ENCODE peak calls at places on chromosomes 7 and 10, in seven cellular contexts. One of them, this sample, is unnamed.

GRCh38 chr7:151137076-151137611 is 30.4 kb downstream of the GBX1 start:
- DNase-seq in mesenteric fat pad: peak
- DNase-seq in foreskin fibroblast: no peak
- DNase-seq in CD4-positive, alpha-beta T cell: no peak
- DNase-seq in stimulated activated CD4-positive, alpha-beta T cell treated with anti-CD3 and anti-CD28 coated beads, TNF-alpha, amount 100 ng/mL, for 4 hours: no peak
- DNase-seq in cardiac septum: peak
- DNase-seq in mesenchymal stem cell: no peak
- DNase-seq in this sample: no peak

GRCh38 chr10:5599613-5600520 is 66.5 kb downstream of the ASB13 start:
- DNase-seq in mesenteric fat pad: no peak
- DNase-seq in foreskin fibroblast: no peak
- DNase-seq in CD4-positive, alpha-beta T cell: no peak
- DNase-seq in stimulated activated CD4-positive, alpha-beta T cell treated with anti-CD3 and anti-CD28 coated beads, TNF-alpha, amount 100 ng/mL, for 4 hours: no peak
- DNase-seq in cardiac septum: no peak
- DNase-seq in mesenchymal stem cell: no peak
- DNase-seq in this sample: no peak

GRCh38 chr10:117684673-117685211 is 142.2 kb downstream of the EMX2 start:
- DNase-seq in mesenteric fat pad: peak
- DNase-seq in foreskin fibroblast: no peak
- DNase-seq in CD4-positive, alpha-beta T cell: no peak
- DNase-seq in stimulated activated CD4-positive, alpha-beta T cell treated with anti-CD3 and anti-CD28 coated beads, TNF-alpha, amount 100 ng/mL, for 4 hours: no peak
- DNase-seq in cardiac septum: peak
- DNase-seq in mesenchymal stem cell: no peak
- DNase-seq in this sample: peak

GRCh38 chr10:3783313-3783689 is 1.7 kb downstream of the KLF6 start:
- DNase-seq in mesenteric fat pad: no peak
- DNase-seq in foreskin fibroblast: peak
- DNase-seq in CD4-positive, alpha-beta T cell: peak
- DNase-seq in stimulated activated CD4-positive, alpha-beta T cell treated with anti-CD3 and anti-CD28 coated beads, TNF-alpha, amount 100 ng/mL, for 4 hours: peak
- DNase-seq in cardiac septum: no peak
- DNase-seq in mesenchymal stem cell: peak
- DNase-seq in this sample: peak

GRCh38 chr7:98400538-98401427 is at the start of gene BAIAP2L1:
- DNase-seq in mesenteric fat pad: peak
- DNase-seq in foreskin fibroblast: peak
- DNase-seq in CD4-positive, alpha-beta T cell: peak
- DNase-seq in stimulated activated CD4-positive, alpha-beta T cell treated with anti-CD3 and anti-CD28 coated beads, TNF-alpha, amount 100 ng/mL, for 4 hours: peak
- DNase-seq in cardiac septum: peak
- DNase-seq in mesenchymal stem cell: peak
- DNase-seq in this sample: peak

GRCh38 chr7:98165827-98166667 is 45.2 kb upstream of the BHLHA15 start:
- DNase-seq in mesenteric fat pad: no peak
- DNase-seq in foreskin fibroblast: peak
- DNase-seq in CD4-positive, alpha-beta T cell: peak
- DNase-seq in stimulated activated CD4-positive, alpha-beta T cell treated with anti-CD3 and anti-CD28 coated beads, TNF-alpha, amount 100 ng/mL, for 4 hours: no peak
- DNase-seq in cardiac septum: no peak
- DNase-seq in mesenchymal stem cell: peak
- DNase-seq in this sample: peak

GRCh38 chr10:51073461-51074237 is 638 bp upstream of the PRKG1 start:
- DNase-seq in mesenteric fat pad: no peak
- DNase-seq in foreskin fibroblast: peak
- DNase-seq in CD4-positive, alpha-beta T cell: no peak
- DNase-seq in stimulated activated CD4-positive, alpha-beta T cell treated with anti-CD3 and anti-CD28 coated beads, TNF-alpha, amount 100 ng/mL, for 4 hours: no peak
- DNase-seq in cardiac septum: peak
- DNase-seq in mesenchymal stem cell: peak
- DNase-seq in this sample: no peak

GRCh38 chr10:123148414-123149161 is 652 bp downstream of the HMX2 start:
- DNase-seq in mesenteric fat pad: no peak
- DNase-seq in foreskin fibroblast: no peak
- DNase-seq in CD4-positive, alpha-beta T cell: no peak
- DNase-seq in stimulated activated CD4-positive, alpha-beta T cell treated with anti-CD3 and anti-CD28 coated beads, TNF-alpha, amount 100 ng/mL, for 4 hours: no peak
- DNase-seq in cardiac septum: no peak
- DNase-seq in mesenchymal stem cell: peak
- DNase-seq in this sample: no peak

GRCh38 chr10:128897414-128897928 is 569.6 kb upstream of the MGMT start:
- DNase-seq in mesenteric fat pad: no peak
- DNase-seq in foreskin fibroblast: no peak
- DNase-seq in CD4-positive, alpha-beta T cell: no peak
- DNase-seq in stimulated activated CD4-positive, alpha-beta T cell treated with anti-CD3 and anti-CD28 coated beads, TNF-alpha, amount 100 ng/mL, for 4 hours: no peak
- DNase-seq in cardiac septum: no peak
- DNase-seq in mesenchymal stem cell: no peak
- DNase-seq in this sample: no peak

GRCh38 chr10:114550756-114551290 is 107.3 kb downstream of the ABLIM1 start:
- DNase-seq in mesenteric fat pad: no peak
- DNase-seq in foreskin fibroblast: no peak
- DNase-seq in CD4-positive, alpha-beta T cell: no peak
- DNase-seq in stimulated activated CD4-positive, alpha-beta T cell treated with anti-CD3 and anti-CD28 coated beads, TNF-alpha, amount 100 ng/mL, for 4 hours: no peak
- DNase-seq in cardiac septum: no peak
- DNase-seq in mesenchymal stem cell: peak
- DNase-seq in this sample: peak

GRCh38 chr10:59234814-59235429 is 58.5 kb downstream of the PHYHIPL start:
- DNase-seq in mesenteric fat pad: no peak
- DNase-seq in foreskin fibroblast: peak
- DNase-seq in CD4-positive, alpha-beta T cell: no peak
- DNase-seq in stimulated activated CD4-positive, alpha-beta T cell treated with anti-CD3 and anti-CD28 coated beads, TNF-alpha, amount 100 ng/mL, for 4 hours: no peak
- DNase-seq in cardiac septum: no peak
- DNase-seq in mesenchymal stem cell: peak
- DNase-seq in this sample: peak

GRCh38 chr7:29563590-29564454 is at the start of gene PRR15:
- DNase-seq in mesenteric fat pad: no peak
- DNase-seq in foreskin fibroblast: no peak
- DNase-seq in CD4-positive, alpha-beta T cell: no peak
- DNase-seq in stimulated activated CD4-positive, alpha-beta T cell treated with anti-CD3 and anti-CD28 coated beads, TNF-alpha, amount 100 ng/mL, for 4 hours: no peak
- DNase-seq in cardiac septum: no peak
- DNase-seq in mesenchymal stem cell: peak
- DNase-seq in this sample: peak

GRCh38 chr10:117547301-117548153 is 5.0 kb downstream of the EMX2 start:
- DNase-seq in mesenteric fat pad: no peak
- DNase-seq in foreskin fibroblast: no peak
- DNase-seq in CD4-positive, alpha-beta T cell: no peak
- DNase-seq in stimulated activated CD4-positive, alpha-beta T cell treated with anti-CD3 and anti-CD28 coated beads, TNF-alpha, amount 100 ng/mL, for 4 hours: no peak
- DNase-seq in cardiac septum: no peak
- DNase-seq in mesenchymal stem cell: no peak
- DNase-seq in this sample: no peak

GRCh38 chr7:27096756-27097514 is 1.1 kb upstream of the HOXA1 start:
- DNase-seq in mesenteric fat pad: no peak
- DNase-seq in foreskin fibroblast: peak
- DNase-seq in CD4-positive, alpha-beta T cell: no peak
- DNase-seq in stimulated activated CD4-positive, alpha-beta T cell treated with anti-CD3 and anti-CD28 coated beads, TNF-alpha, amount 100 ng/mL, for 4 hours: no peak
- DNase-seq in cardiac septum: no peak
- DNase-seq in mesenchymal stem cell: peak
- DNase-seq in this sample: peak

GRCh38 chr10:124647421-124648130 is 96.6 kb downstream of the FAM53B start:
- DNase-seq in mesenteric fat pad: no peak
- DNase-seq in foreskin fibroblast: no peak
- DNase-seq in CD4-positive, alpha-beta T cell: peak
- DNase-seq in stimulated activated CD4-positive, alpha-beta T cell treated with anti-CD3 and anti-CD28 coated beads, TNF-alpha, amount 100 ng/mL, for 4 hours: peak
- DNase-seq in cardiac septum: peak
- DNase-seq in mesenchymal stem cell: peak
- DNase-seq in this sample: peak

GRCh38 chr10:12916587-12916986 is 84.9 kb downstream of the CCDC3 start:
- DNase-seq in mesenteric fat pad: no peak
- DNase-seq in foreskin fibroblast: no peak
- DNase-seq in CD4-positive, alpha-beta T cell: no peak
- DNase-seq in stimulated activated CD4-positive, alpha-beta T cell treated with anti-CD3 and anti-CD28 coated beads, TNF-alpha, amount 100 ng/mL, for 4 hours: no peak
- DNase-seq in cardiac septum: no peak
- DNase-seq in mesenchymal stem cell: no peak
- DNase-seq in this sample: no peak

GRCh38 chr10:133006806-133007205 is 64.4 kb upstream of the CFAP46 start:
- DNase-seq in mesenteric fat pad: no peak
- DNase-seq in foreskin fibroblast: no peak
- DNase-seq in CD4-positive, alpha-beta T cell: no peak
- DNase-seq in stimulated activated CD4-positive, alpha-beta T cell treated with anti-CD3 and anti-CD28 coated beads, TNF-alpha, amount 100 ng/mL, for 4 hours: no peak
- DNase-seq in cardiac septum: no peak
- DNase-seq in mesenchymal stem cell: no peak
- DNase-seq in this sample: no peak